ENCODE peak calls at places on chromosomes 4 and X, in five cellular contexts. One of them, this sample, is unnamed.

GRCh38 chrX:13764765-13765164 is 30.2 kb downstream of the OFD1 start:
- DNase-seq in HepG2: peak
- DNase-seq in left ventricle myocardium inferior: no peak
- DNase-seq in DND-41: no peak
- DNase-seq in lower lobe of right lung: no peak
- DNase-seq in this sample: no peak

GRCh38 chr4:1297456-1298325 is 8.0 kb downstream of the MAEA start:
- DNase-seq in HepG2: no peak
- DNase-seq in left ventricle myocardium inferior: no peak
- DNase-seq in DND-41: no peak
- DNase-seq in lower lobe of right lung: no peak
- DNase-seq in this sample: no peak

GRCh38 chr4:3857316-3857926 is 91.2 kb downstream of the ADRA2C start:
- DNase-seq in HepG2: no peak
- DNase-seq in left ventricle myocardium inferior: no peak
- DNase-seq in DND-41: no peak
- DNase-seq in lower lobe of right lung: no peak
- DNase-seq in this sample: no peak

GRCh38 chr4:154720123-154720522 is 23.7 kb upstream of the LRAT start:
- DNase-seq in HepG2: no peak
- DNase-seq in left ventricle myocardium inferior: no peak
- DNase-seq in DND-41: no peak
- DNase-seq in lower lobe of right lung: no peak
- DNase-seq in this sample: no peak

GRCh38 chr4:103634236-103634635 is 85.5 kb downstream of the TACR3 start:
- DNase-seq in HepG2: no peak
- DNase-seq in left ventricle myocardium inferior: no peak
- DNase-seq in DND-41: no peak
- DNase-seq in lower lobe of right lung: no peak
- DNase-seq in this sample: no peak

GRCh38 chr4:45869199-45869598 is 254.7 kb downstream of the GABRG1 start:
- DNase-seq in HepG2: no peak
- DNase-seq in left ventricle myocardium inferior: no peak
- DNase-seq in DND-41: no peak
- DNase-seq in lower lobe of right lung: no peak
- DNase-seq in this sample: no peak

GRCh38 chr4:72432282-72432681 is 136.7 kb downstream of the ADAMTS3 start:
- DNase-seq in HepG2: no peak
- DNase-seq in left ventricle myocardium inferior: no peak
- DNase-seq in DND-41: no peak
- DNase-seq in lower lobe of right lung: no peak
- DNase-seq in this sample: no peak

GRCh38 chr4:7192252-7193039 is at the start of gene SORCS2:
- DNase-seq in HepG2: peak
- DNase-seq in left ventricle myocardium inferior: peak
- DNase-seq in DND-41: no peak
- DNase-seq in lower lobe of right lung: peak
- DNase-seq in this sample: no peak

GRCh38 chrX:18886005-18886343 is 97.9 kb downstream of the PHKA2 start:
- DNase-seq in HepG2: no peak
- DNase-seq in left ventricle myocardium inferior: no peak
- DNase-seq in DND-41: no peak
- DNase-seq in lower lobe of right lung: no peak
- DNase-seq in this sample: no peak

GRCh38 chr4:26298198-26298950 is 22.4 kb upstream of the RBPJ start:
- DNase-seq in HepG2: no peak
- DNase-seq in left ventricle myocardium inferior: no peak
- DNase-seq in DND-41: no peak
- DNase-seq in lower lobe of right lung: no peak
- DNase-seq in this sample: peak

GRCh38 chrX:114334473-114334982 is 249.4 kb upstream of the HTR2C start:
- DNase-seq in HepG2: no peak
- DNase-seq in left ventricle myocardium inferior: no peak
- DNase-seq in DND-41: no peak
- DNase-seq in lower lobe of right lung: no peak
- DNase-seq in this sample: no peak

GRCh38 chr4:71130827-71131603 is 137.6 kb downstream of the DCK start:
- DNase-seq in HepG2: no peak
- DNase-seq in left ventricle myocardium inferior: no peak
- DNase-seq in DND-41: no peak
- DNase-seq in lower lobe of right lung: no peak
- DNase-seq in this sample: peak

GRCh38 chrX:119618439-119618838 is 12.2 kb upstream of the NKRF start:
- DNase-seq in HepG2: no peak
- DNase-seq in left ventricle myocardium inferior: peak
- DNase-seq in DND-41: no peak
- DNase-seq in lower lobe of right lung: peak
- DNase-seq in this sample: no peak

GRCh38 chr4:102172341-102172740 is 172.9 kb downstream of the SLC39A8 start:
- DNase-seq in HepG2: no peak
- DNase-seq in left ventricle myocardium inferior: no peak
- DNase-seq in DND-41: no peak
- DNase-seq in lower lobe of right lung: no peak
- DNase-seq in this sample: no peak

GRCh38 chrX:106730385-106730784 is 3.9 kb downstream of the RNF128 start:
- DNase-seq in HepG2: peak
- DNase-seq in left ventricle myocardium inferior: no peak
- DNase-seq in DND-41: no peak
- DNase-seq in lower lobe of right lung: no peak
- DNase-seq in this sample: no peak

GRCh38 chr4:186039697-186040096 is 29.3 kb upstream of the TLR3 start:
- DNase-seq in HepG2: no peak
- DNase-seq in left ventricle myocardium inferior: no peak
- DNase-seq in DND-41: no peak
- DNase-seq in lower lobe of right lung: peak
- DNase-seq in this sample: no peak

GRCh38 chr4:58749206-58749605 is 1639.0 kb upstream of the IGFBP7 start:
- DNase-seq in HepG2: peak
- DNase-seq in left ventricle myocardium inferior: no peak
- DNase-seq in DND-41: no peak
- DNase-seq in lower lobe of right lung: no peak
- DNase-seq in this sample: no peak

GRCh38 chr4:95165926-95166524 is 382.7 kb downstream of the UNC5C start:
- DNase-seq in HepG2: peak
- DNase-seq in left ventricle myocardium inferior: no peak
- DNase-seq in DND-41: peak
- DNase-seq in lower lobe of right lung: no peak
- DNase-seq in this sample: peak

GRCh38 chr4:44583393-44583792 is 68.0 kb downstream of the YIPF7 start:
- DNase-seq in HepG2: no peak
- DNase-seq in left ventricle myocardium inferior: no peak
- DNase-seq in DND-41: no peak
- DNase-seq in lower lobe of right lung: no peak
- DNase-seq in this sample: no peak
- TF ChIP-seq CTCF in HepG2: no peak
- TF ChIP-seq CTCF in left ventricle myocardium inferior: no peak
- TF ChIP-seq CTCF in DND-41: peak
- TF ChIP-seq CTCF in lower lobe of right lung: no peak
- TF ChIP-seq CTCF in this sample: no peak

DNA sequence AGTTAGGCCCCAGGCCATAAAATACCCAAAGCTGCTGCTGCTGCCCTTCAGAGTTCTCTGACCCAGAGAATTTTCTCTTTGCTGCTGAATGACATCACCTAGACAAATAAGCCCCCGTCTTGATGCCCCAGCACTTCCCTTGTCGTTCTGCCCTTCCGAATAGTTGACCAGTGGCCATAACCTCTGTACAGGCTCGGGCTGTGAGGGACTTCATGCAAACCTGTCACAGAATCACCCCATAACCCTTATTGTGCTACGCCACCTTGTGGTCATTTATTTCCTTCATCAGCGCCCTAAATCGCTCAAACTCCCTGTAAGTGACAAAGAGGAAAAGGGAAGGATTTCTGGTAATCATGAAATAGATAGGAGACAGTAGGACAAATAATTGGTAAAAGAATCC is 18.8 kb downstream of the SPACA5 start:
- DNase-seq in HepG2: peak
- DNase-seq in left ventricle myocardium inferior: no peak
- DNase-seq in DND-41: peak
- DNase-seq in lower lobe of right lung: no peak
- DNase-seq in this sample: peak
- TF ChIP-seq CTCF in HepG2: peak
- TF ChIP-seq CTCF in left ventricle myocardium inferior: peak
- TF ChIP-seq CTCF in DND-41: peak
- TF ChIP-seq CTCF in lower lobe of right lung: peak
- TF ChIP-seq CTCF in this sample: peak

GRCh38 chrX:12138366-12139313 is at the start of gene FRMPD4:
- DNase-seq in HepG2: no peak
- DNase-seq in left ventricle myocardium inferior: no peak
- DNase-seq in DND-41: no peak
- DNase-seq in lower lobe of right lung: no peak
- DNase-seq in this sample: no peak
- TF ChIP-seq CTCF in HepG2: no peak
- TF ChIP-seq CTCF in left ventricle myocardium inferior: peak
- TF ChIP-seq CTCF in DND-41: no peak
- TF ChIP-seq CTCF in lower lobe of right lung: no peak
- TF ChIP-seq CTCF in this sample: no peak

DNA sequence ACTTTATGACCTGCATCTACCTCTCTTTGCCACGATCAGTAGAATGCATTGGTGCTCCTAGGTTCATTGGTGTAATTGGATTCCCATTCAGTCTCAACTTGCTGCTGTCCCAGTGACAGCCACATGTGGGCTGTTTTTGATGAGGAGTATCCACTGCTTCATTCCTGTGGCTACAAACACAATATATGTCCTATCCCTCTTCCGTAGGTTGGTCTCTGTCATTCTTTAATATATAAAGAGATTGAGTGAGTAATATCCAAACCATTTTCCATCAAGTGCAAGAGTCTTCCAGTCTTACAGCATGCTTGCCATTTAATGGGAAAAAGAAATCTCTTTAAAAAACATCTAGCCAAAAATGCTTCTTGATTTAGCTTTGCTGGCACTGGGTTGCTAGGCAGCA is 244.0 kb downstream of the ARHGAP10 start:
- DNase-seq in HepG2: no peak
- DNase-seq in left ventricle myocardium inferior: no peak
- DNase-seq in DND-41: no peak
- DNase-seq in lower lobe of right lung: no peak
- DNase-seq in this sample: peak
- TF ChIP-seq CTCF in HepG2: no peak
- TF ChIP-seq CTCF in left ventricle myocardium inferior: no peak
- TF ChIP-seq CTCF in DND-41: no peak
- TF ChIP-seq CTCF in lower lobe of right lung: no peak
- TF ChIP-seq CTCF in this sample: no peak

GRCh38 chr4:17780461-17781071 is 855 bp downstream of the FAM184B start:
- DNase-seq in HepG2: no peak
- DNase-seq in left ventricle myocardium inferior: no peak
- DNase-seq in DND-41: no peak
- DNase-seq in lower lobe of right lung: no peak
- DNase-seq in this sample: no peak
- TF ChIP-seq CTCF in HepG2: no peak
- TF ChIP-seq CTCF in left ventricle myocardium inferior: no peak
- TF ChIP-seq CTCF in DND-41: no peak
- TF ChIP-seq CTCF in lower lobe of right lung: no peak
- TF ChIP-seq CTCF in this sample: no peak

GRCh38 chr4:83174844-83175414 is 60.4 kb upstream of the PLAC8 start:
- DNase-seq in HepG2: no peak
- DNase-seq in left ventricle myocardium inferior: no peak
- DNase-seq in DND-41: no peak
- DNase-seq in lower lobe of right lung: no peak
- DNase-seq in this sample: no peak
- TF ChIP-seq CTCF in HepG2: no peak
- TF ChIP-seq CTCF in left ventricle myocardium inferior: no peak
- TF ChIP-seq CTCF in DND-41: no peak
- TF ChIP-seq CTCF in lower lobe of right lung: no peak
- TF ChIP-seq CTCF in this sample: no peak

GRCh38 chrX:48998391-48998790 is 3.7 kb downstream of the GRIPAP1 start:
- DNase-seq in HepG2: no peak
- DNase-seq in left ventricle myocardium inferior: no peak
- DNase-seq in DND-41: no peak
- DNase-seq in lower lobe of right lung: no peak
- DNase-seq in this sample: no peak
- TF ChIP-seq CTCF in HepG2: no peak
- TF ChIP-seq CTCF in left ventricle myocardium inferior: no peak
- TF ChIP-seq CTCF in DND-41: no peak
- TF ChIP-seq CTCF in lower lobe of right lung: no peak
- TF ChIP-seq CTCF in this sample: no peak

GRCh38 chr4:108920688-108921087 is 157.8 kb upstream of the ETNPPL start:
- DNase-seq in HepG2: no peak
- DNase-seq in left ventricle myocardium inferior: no peak
- DNase-seq in DND-41: no peak
- DNase-seq in lower lobe of right lung: no peak
- DNase-seq in this sample: no peak

GRCh38 chr4:108919229-108919893 is 156.5 kb upstream of the ETNPPL start:
- DNase-seq in HepG2: no peak
- DNase-seq in left ventricle myocardium inferior: no peak
- DNase-seq in DND-41: no peak
- DNase-seq in lower lobe of right lung: no peak
- DNase-seq in this sample: no peak

GRCh38 chr4:108922191-108922590 is 159.3 kb upstream of the ETNPPL start:
- DNase-seq in HepG2: no peak
- DNase-seq in left ventricle myocardium inferior: no peak
- DNase-seq in DND-41: no peak
- DNase-seq in lower lobe of right lung: no peak
- DNase-seq in this sample: no peak

GRCh38 chr4:108917255-108917654 is 154.4 kb upstream of the ETNPPL start:
- DNase-seq in HepG2: no peak
- DNase-seq in left ventricle myocardium inferior: no peak
- DNase-seq in DND-41: no peak
- DNase-seq in lower lobe of right lung: no peak
- DNase-seq in this sample: no peak
- TF ChIP-seq CTCF in HepG2: no peak
- TF ChIP-seq CTCF in left ventricle myocardium inferior: no peak
- TF ChIP-seq CTCF in DND-41: no peak
- TF ChIP-seq CTCF in lower lobe of right lung: no peak
- TF ChIP-seq CTCF in this sample: no peak

This sample was measured in HFFc6.